ENCODE peak calls at places on chromosomes 16 and 17, in seven cellular contexts. Q is body of pancreas, B is Peyer's patch, P is uterus, H is right lobe of liver, R is upper lobe of left lung, V is sigmoid colon. K is an unnamed sample.

GRCh38 chr17:58517928-58518609 is 3.6 kb upstream of the MTMR4 start:
- DNase-seq in Q (peak), B (peak), P (peak), H (peak), R (peak), V (peak), K (peak)

GRCh38 chr17:43540821-43541674 is 5.1 kb downstream of the ETV4 start:
- DNase-seq in Q (no peak), B (no peak), P (no peak), H (no peak), R (no peak), V (no peak), K (no peak)

GRCh38 chr16:4052801-4053662 is 63.2 kb downstream of the ADCY9 start:
- DNase-seq in Q (peak), B (no peak), P (no peak), H (peak), R (peak), V (peak), K (no peak)

GRCh38 chr17:2044263-2044894 is 2.6 kb downstream of the OVCA2 start:
- DNase-seq in Q (no peak), B (no peak), P (no peak), H (no peak), R (no peak), V (no peak), K (no peak)

GRCh38 chr17:65559802-65560627 is 1.4 kb downstream of the AXIN2 start:
- DNase-seq in Q (peak), B (no peak), P (peak), H (peak), R (peak), V (no peak), K (no peak)

GRCh38 chr16:69930117-69930776 is 20.9 kb upstream of the CLEC18A start:
- DNase-seq in Q (peak), B (peak), P (peak), H (no peak), R (peak), V (no peak), K (peak)

GRCh38 chr16:69894675-69895074 is 56.5 kb upstream of the CLEC18A start:
- DNase-seq in Q (no peak), B (no peak), P (no peak), H (no peak), R (no peak), V (no peak), K (no peak)

GRCh38 chr17:76513306-76513692 is 12.1 kb upstream of the RHBDF2 start:
- DNase-seq in Q (no peak), B (no peak), P (no peak), H (no peak), R (no peak), V (no peak), K (no peak)

GRCh38 chr16:569445-570254 is at the start of gene PIGQ:
- DNase-seq in Q (peak), B (peak), P (peak), H (peak), R (peak), V (peak), K (peak)

GRCh38 chr17:56681561-56682266 is 88.2 kb downstream of the NOG start:
- DNase-seq in Q (no peak), B (no peak), P (no peak), H (no peak), R (no peak), V (no peak), K (no peak)

GRCh38 chr16:90019543-90020259 is 445 bp upstream of the DBNDD1 start:
- DNase-seq in Q (peak), B (peak), P (no peak), H (no peak), R (peak), V (no peak), K (peak)

GRCh38 chr16:75058815-75059214 is 57.8 kb downstream of the LDHD start:
- DNase-seq in Q (no peak), B (no peak), P (no peak), H (no peak), R (no peak), V (no peak), K (no peak)

GRCh38 chr17:18224428-18225120 is 861 bp upstream of the LLGL1 start:
- DNase-seq in Q (no peak), B (no peak), P (peak), H (no peak), R (no peak), V (no peak), K (no peak)

GRCh38 chr17:5203908-5204294 is 12.2 kb upstream of the ZNF594 start:
- DNase-seq in Q (no peak), B (no peak), P (no peak), H (no peak), R (no peak), V (no peak), K (no peak)

GRCh38 chr17:36892112-36892838 is 45.0 kb upstream of the LHX1 start:
- DNase-seq in Q (no peak), B (no peak), P (no peak), H (no peak), R (no peak), V (no peak), K (no peak)

GRCh38 chr16:2586901-2587480 is 49.2 kb downstream of the PDPK1 start:
- DNase-seq in Q (no peak), B (no peak), P (no peak), H (no peak), R (no peak), V (no peak), K (no peak)

GRCh38 chr16:83330251-83330650 is 477.5 kb upstream of the HSBP1 start:
- DNase-seq in Q (no peak), B (no peak), P (no peak), H (no peak), R (no peak), V (no peak), K (no peak)

GRCh38 chr16:67865318-67865717 is 7.5 kb upstream of the EDC4 start:
- DNase-seq in Q (peak), B (no peak), P (no peak), H (no peak), R (peak), V (no peak), K (peak)

GRCh38 chr17:57006040-57006439 is 28.1 kb downstream of the SCPEP1 start:
- DNase-seq in Q (no peak), B (no peak), P (no peak), H (no peak), R (no peak), V (no peak), K (peak)

GRCh38 chr17:59373879-59374495 is 42.5 kb downstream of the YPEL2 start:
- DNase-seq in Q (no peak), B (no peak), P (peak), H (no peak), R (no peak), V (peak), K (no peak)

GRCh38 chr16:21950782-21951521 is 2.2 kb upstream of the UQCRC2 start:
- DNase-seq in Q (no peak), B (no peak), P (no peak), H (no peak), R (no peak), V (no peak), K (no peak)

GRCh38 chr16:85716680-85717038 is 27.9 kb upstream of the GINS2 start:
- DNase-seq in Q (no peak), B (no peak), P (no peak), H (no peak), R (no peak), V (no peak), K (no peak)

GRCh38 chr17:45127583-45128300 is 4.6 kb downstream of the PLCD3 start:
- DNase-seq in Q (peak), B (no peak), P (peak), H (no peak), R (peak), V (peak), K (peak)

GRCh38 chr16:53530046-53530445 is 27.0 kb upstream of the AKTIP start:
- DNase-seq in Q (no peak), B (no peak), P (no peak), H (no peak), R (no peak), V (no peak), K (no peak)

GRCh38 chr17:42456223-42457106 is 2.2 kb upstream of the ATP6V0A1 start:
- DNase-seq in Q (no peak), B (peak), P (no peak), H (no peak), R (no peak), V (no peak), K (no peak)

GRCh38 chr17:79420318-79421243 is 190.3 kb downstream of the RBFOX3 start:
- DNase-seq in Q (no peak), B (no peak), P (peak), H (no peak), R (no peak), V (no peak), K (no peak)

GRCh38 chr16:4693956-4694663 is 748 bp downstream of the NUDT16L1 start:
- DNase-seq in Q (peak), B (peak), P (peak), H (peak), R (peak), V (peak), K (peak)

GRCh38 chr17:40551874-40552768 is 13.2 kb downstream of the CCR7 start:
- DNase-seq in Q (peak), B (peak), P (peak), H (peak), R (no peak), V (peak), K (no peak)

GRCh38 chr17:45697076-45697475 is 87.0 kb upstream of the CRHR1 start:
- DNase-seq in Q (no peak), B (no peak), P (no peak), H (no peak), R (no peak), V (no peak), K (no peak)

GRCh38 chr17:68427575-68427974 is 29.7 kb downstream of the WIPI1 start:
- DNase-seq in Q (no peak), B (no peak), P (no peak), H (no peak), R (no peak), V (no peak), K (no peak)

GRCh38 chr16:22232277-22233049 is 26.4 kb downstream of the EEF2K start:
- DNase-seq in Q (peak), B (no peak), P (no peak), H (peak), R (peak), V (no peak), K (peak)

GRCh38 chr17:2240541-2240940 is 63.0 kb downstream of the SMG6 start:
- DNase-seq in Q (no peak), B (no peak), P (no peak), H (no peak), R (no peak), V (no peak), K (no peak)

GRCh38 chr16:58670177-58670576 is 14.4 kb downstream of the SLC38A7 start:
- DNase-seq in Q (no peak), B (no peak), P (no peak), H (no peak), R (no peak), V (no peak), K (no peak)

GRCh38 chr16:58665200-58665599 is 19.4 kb downstream of the SLC38A7 start:
- DNase-seq in Q (no peak), B (no peak), P (no peak), H (no peak), R (no peak), V (no peak), K (no peak)

DNA sequence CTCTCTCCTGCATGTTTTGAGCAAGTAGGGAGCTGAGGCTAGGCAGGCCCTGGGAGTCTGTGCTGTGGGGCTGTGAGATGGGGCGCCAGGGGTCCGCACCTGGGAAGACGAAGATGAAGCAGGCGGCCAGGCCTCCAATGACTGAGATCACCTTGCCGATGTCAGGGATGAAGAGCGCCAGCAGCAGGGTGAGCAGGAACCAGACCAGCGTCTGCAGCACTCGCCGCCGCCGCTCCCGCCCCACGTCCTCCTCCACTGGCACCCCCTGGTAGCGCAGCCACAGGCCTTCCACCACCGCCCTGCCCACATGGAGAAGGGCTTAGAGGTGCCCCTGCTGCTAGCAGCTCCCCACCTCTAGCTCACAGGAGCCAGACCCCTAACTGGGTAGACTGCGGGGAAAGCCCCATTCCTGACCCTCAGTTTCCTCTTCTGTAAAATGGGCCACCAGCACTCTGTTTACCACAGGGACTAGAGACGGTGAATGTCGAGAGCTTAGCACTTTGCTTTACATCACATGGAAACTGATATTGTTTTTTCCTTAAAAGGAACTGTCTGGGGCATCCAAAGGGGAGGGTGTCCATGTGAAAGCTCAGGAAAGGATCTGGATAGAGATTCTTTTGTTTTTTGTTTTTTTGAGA is 13.5 kb downstream of the SLC38A7 start:
- DNase-seq in Q (no peak), B (no peak), P (no peak), H (no peak), R (no peak), V (no peak), K (no peak)
- H3K4me3 ChIP-seq in Q (no peak), B (no peak), P (no peak), H (no peak), R (no peak), V (no peak), K (no peak)

GRCh38 chr17:29640981-29641642 is 18.4 kb upstream of the CORO6 start:
- DNase-seq in Q (no peak), B (no peak), P (no peak), H (peak), R (no peak), V (no peak), K (no peak)

GRCh38 chr17:29643817-29644160 is 21.1 kb upstream of the CORO6 start:
- DNase-seq in Q (no peak), B (no peak), P (no peak), H (no peak), R (no peak), V (no peak), K (no peak)

GRCh38 chr17:29645516-29646051 is 22.9 kb upstream of the CORO6 start:
- DNase-seq in Q (no peak), B (no peak), P (peak), H (no peak), R (peak), V (peak), K (peak)

GRCh38 chr17:29642171-29642611 is 19.5 kb upstream of the CORO6 start:
- DNase-seq in Q (no peak), B (no peak), P (no peak), H (no peak), R (no peak), V (no peak), K (no peak)

GRCh38 chr17:29640413-29640812 is 17.7 kb upstream of the CORO6 start:
- DNase-seq in Q (no peak), B (no peak), P (no peak), H (no peak), R (no peak), V (no peak), K (no peak)
- TF ChIP-seq POLR2A in Q (no peak), B (no peak), P (no peak), H (no peak), R (no peak), V (no peak), K (no peak)

GRCh38 chr17:48483471-48484131 is 47.2 kb downstream of the HOXB1 start:
- DNase-seq in Q (no peak), B (peak), P (no peak), H (no peak), R (no peak), V (peak), K (no peak)

GRCh38 chr17:48486557-48486956 is 44.3 kb downstream of the HOXB1 start:
- DNase-seq in Q (no peak), B (no peak), P (no peak), H (no peak), R (no peak), V (peak), K (no peak)

GRCh38 chr17:48484850-48485249 is 46.0 kb downstream of the HOXB1 start:
- DNase-seq in Q (no peak), B (no peak), P (no peak), H (no peak), R (no peak), V (no peak), K (no peak)

GRCh38 chr17:48483004-48483403 is 47.8 kb downstream of the HOXB1 start:
- DNase-seq in Q (no peak), B (no peak), P (no peak), H (no peak), R (no peak), V (no peak), K (no peak)

GRCh38 chr17:48484256-48484655 is 46.6 kb downstream of the HOXB1 start:
- DNase-seq in Q (no peak), B (no peak), P (no peak), H (no peak), R (no peak), V (no peak), K (no peak)
- H3K4me3 ChIP-seq in Q (no peak), B (no peak), P (no peak), H (no peak), R (no peak), V (no peak), K (no peak)

GRCh38 chr17:50703162-50703561 is 4.6 kb downstream of the ANKRD40 start:
- DNase-seq in Q (no peak), B (no peak), P (no peak), H (no peak), R (no peak), V (no peak), K (peak)

GRCh38 chr17:50708050-50709000 is 611 bp upstream of the ANKRD40 start:
- DNase-seq in Q (no peak), B (no peak), P (no peak), H (no peak), R (no peak), V (no peak), K (no peak)

GRCh38 chr17:50710025-50710424 is 2.3 kb upstream of the ANKRD40 start:
- DNase-seq in Q (no peak), B (no peak), P (no peak), H (no peak), R (no peak), V (no peak), K (no peak)

GRCh38 chr17:50710650-50711049 is 2.9 kb upstream of the ANKRD40 start:
- DNase-seq in Q (no peak), B (no peak), P (no peak), H (no peak), R (no peak), V (no peak), K (no peak)

DNA sequence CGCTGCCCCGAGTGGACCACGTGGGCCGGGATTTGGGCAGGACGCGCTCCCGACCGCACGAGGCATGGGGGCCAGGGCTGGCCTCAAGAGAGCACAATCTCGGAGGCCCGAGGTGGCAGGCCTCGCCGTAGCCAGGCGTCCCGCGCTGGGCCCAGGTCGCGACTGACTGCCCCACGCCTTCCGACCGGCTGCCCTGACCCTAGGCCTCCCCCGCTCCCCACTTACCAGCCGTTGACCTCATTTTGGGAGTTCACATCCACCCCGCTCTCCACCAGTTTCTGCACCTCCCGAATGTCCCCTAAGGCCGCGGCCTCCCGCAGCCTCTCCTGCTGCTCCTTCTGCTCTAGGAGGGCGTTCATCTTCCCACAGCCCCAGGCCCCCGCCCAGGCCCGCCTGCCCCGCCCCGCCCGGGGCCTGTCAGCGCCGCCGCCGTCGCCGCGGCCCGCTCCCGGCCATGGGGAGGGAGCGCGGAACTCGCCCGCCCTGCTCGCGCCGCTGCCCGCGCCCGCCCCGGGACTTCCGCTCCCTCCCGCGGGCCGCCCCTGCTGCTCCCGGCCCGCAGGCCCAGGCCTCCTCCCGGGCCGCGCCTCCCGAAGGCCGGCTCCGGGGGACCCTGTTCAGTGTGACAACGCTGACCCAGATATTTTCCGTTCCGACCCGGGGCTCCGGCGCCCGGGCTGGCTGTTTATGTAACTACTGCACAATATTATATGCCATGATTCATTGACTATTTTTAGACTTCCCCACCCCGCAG is at the start of gene ANKRD40:
- DNase-seq in Q (peak), B (peak), P (peak), H (peak), R (peak), V (peak), K (peak)
- TF ChIP-seq POLR2A in Q (peak), B (peak), P (peak), H (peak), R (peak), V (peak), K (peak)

GRCh38 chr16:56119138-56119537 is 72.2 kb upstream of the GNAO1 start:
- DNase-seq in Q (no peak), B (no peak), P (no peak), H (no peak), R (no peak), V (no peak), K (no peak)
- H3K4me3 ChIP-seq in Q (no peak), B (no peak), P (no peak), H (no peak), R (no peak), V (no peak), K (no peak)

DNA sequence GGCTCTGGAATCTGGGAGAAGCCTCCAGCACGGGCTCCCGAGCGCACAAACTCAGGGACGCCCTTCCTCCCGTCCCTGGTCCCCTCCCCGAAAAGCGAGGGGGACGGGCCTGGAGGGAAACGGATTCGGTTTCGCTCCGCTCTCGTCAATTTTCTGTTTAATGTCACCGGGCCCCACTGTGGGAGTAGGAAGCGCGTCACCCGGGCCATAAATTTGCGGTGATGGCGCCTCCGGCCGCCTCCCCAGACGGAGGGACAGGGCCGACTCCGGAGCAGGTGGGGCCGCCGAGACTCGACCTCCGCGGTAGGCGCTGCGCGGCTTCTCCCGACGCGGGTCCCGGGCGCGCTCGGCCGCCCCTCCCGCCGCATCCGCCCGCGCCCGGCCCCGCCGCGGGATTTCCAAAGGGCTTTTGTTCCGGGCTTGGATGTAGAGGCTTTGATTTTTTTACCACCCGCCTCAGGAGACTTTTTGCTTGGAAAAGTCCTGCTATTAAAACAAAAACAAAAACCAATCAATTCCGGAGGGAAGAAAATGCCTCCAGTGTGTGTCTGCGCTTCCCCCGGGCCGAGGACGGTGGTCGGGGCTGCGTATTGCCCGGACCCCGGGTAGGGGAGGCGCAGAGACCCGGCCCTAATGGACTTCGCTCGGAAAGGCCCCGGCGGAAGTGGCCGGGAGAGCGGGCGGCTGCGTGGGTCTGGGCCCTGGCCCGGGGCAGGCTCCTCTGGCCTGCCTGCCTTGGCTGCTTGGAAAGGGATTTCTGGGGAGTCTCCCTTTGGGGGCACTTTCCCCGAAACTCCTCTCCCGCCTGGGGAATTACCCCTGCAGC is 7.8 kb upstream of the BAHCC1 start:
- DNase-seq in Q (peak), B (no peak), P (peak), H (no peak), R (no peak), V (peak), K (no peak)
- TF ChIP-seq POLR2A in Q (peak), B (peak), P (peak), H (peak), R (peak), V (peak), K (no peak)

GRCh38 chr16:58458634-58459343 is 41.2 kb upstream of the NDRG4 start:
- DNase-seq in Q (no peak), B (no peak), P (no peak), H (no peak), R (no peak), V (no peak), K (no peak)
- H3K4me3 ChIP-seq in Q (no peak), B (no peak), P (no peak), H (no peak), R (no peak), V (no peak), K (no peak)

GRCh38 chr16:55469821-55470532 is 9.0 kb upstream of the MMP2 start:
- DNase-seq in Q (no peak), B (no peak), P (no peak), H (no peak), R (no peak), V (no peak), K (no peak)
- TF ChIP-seq POLR2A in Q (no peak), B (no peak), P (no peak), H (no peak), R (no peak), V (no peak), K (no peak)

K was measured in adrenal gland.